ENCODE peak calls at places on chromosomes 2 and 18, in four cellular contexts. Q, K, Y and A are unnamed samples.

GRCh38 chr18:6644841-6645240 is 84.7 kb upstream of the ARHGAP28 start:
- DNase-seq in K (no peak), Q (no peak), Y (no peak), A (no peak)

GRCh38 chr2:173571021-173571821 is 216.5 kb downstream of the CDCA7 start:
- DNase-seq in Q (peak), Y (no peak), K (no peak), A (no peak)

GRCh38 chr2:30414951-30415350 is 32.1 kb upstream of the LCLAT1 start:
- DNase-seq in Q (no peak), K (no peak), Y (no peak), A (no peak)

GRCh38 chr2:216341151-216341550 is 31.1 kb downstream of the MARCHF4 start:
- DNase-seq in Q (no peak), K (no peak), Y (no peak), A (no peak)

GRCh38 chr18:63236417-63236816 is 83.2 kb downstream of the BCL2 start:
- DNase-seq in Y (no peak), K (no peak), Q (no peak), A (no peak)

GRCh38 chr2:196233033-196233807 is 61.8 kb upstream of the STK17B start:
- DNase-seq in K (peak), Y (no peak), Q (peak), A (peak)

GRCh38 chr18:46035701-46036680 is 36.1 kb downstream of the PSTPIP2 start:
- DNase-seq in K (no peak), Q (no peak), Y (no peak), A (no peak)

GRCh38 chr2:225120175-225120574 is 77.9 kb upstream of the DOCK10 start:
- DNase-seq in Q (peak), Y (no peak), K (no peak), A (no peak)

GRCh38 chr18:72114801-72115594 is 429.1 kb downstream of the CBLN2 start:
- DNase-seq in Y (no peak), K (no peak), Q (no peak), A (no peak)

GRCh38 chr2:39642054-39642742 is 23.5 kb upstream of the TMEM178A start:
- DNase-seq in Y (no peak), K (no peak), Q (no peak), A (peak)

GRCh38 chr2:144015655-144016245 is 504.2 kb downstream of the ZEB2 start:
- DNase-seq in Q (peak), Y (no peak), K (no peak), A (peak)

GRCh38 chr2:197851451-197851850 is 47.1 kb downstream of the PLCL1 start:
- DNase-seq in Y (peak), Q (no peak), K (no peak), A (no peak)

GRCh38 chr2:31051213-31052185 is 86.7 kb downstream of the GALNT14 start:
- DNase-seq in Q (no peak), Y (peak), K (no peak), A (no peak)

GRCh38 chr2:230589497-230590015 is 123.1 kb upstream of the CAB39 start:
- DNase-seq in Y (no peak), K (no peak), Q (no peak), A (no peak)

GRCh38 chr18:25927830-25928229 is 162.6 kb downstream of the SS18 start:
- DNase-seq in Q (no peak), Y (no peak), K (no peak), A (no peak)

GRCh38 chr18:59837586-59837985 is 62.2 kb upstream of the PMAIP1 start:
- DNase-seq in K (peak), Q (peak), Y (peak), A (no peak)

GRCh38 chr2:28640908-28641300 is 110.7 kb upstream of the PPP1CB start:
- DNase-seq in Y (no peak), K (no peak), Q (no peak), A (no peak)

GRCh38 chr18:45724591-45724990 is 610 bp downstream of the SLC14A1 start:
- DNase-seq in K (no peak), Q (no peak), Y (no peak), A (no peak)

GRCh38 chr2:221527759-221528444 is 44.2 kb downstream of the EPHA4 start:
- DNase-seq in Q (no peak), K (no peak), Y (no peak), A (no peak)

GRCh38 chr18:54983041-54983686 is 23.9 kb upstream of the CCDC68 start:
- DNase-seq in K (no peak), Q (peak), Y (no peak), A (no peak)

GRCh38 chr2:234708091-234708683 is 211.3 kb upstream of the ARL4C start:
- DNase-seq in Y (peak), K (no peak), Q (no peak), A (no peak)

GRCh38 chr2:86822668-86823067 is 32.0 kb upstream of the CD8A start:
- DNase-seq in Y (no peak), K (no peak), Q (no peak), A (no peak)

GRCh38 chr2:65579506-65580235 is 147.3 kb upstream of the SPRED2 start:
- DNase-seq in Y (peak), K (no peak), Q (no peak), A (no peak)
- H3K27ac ChIP-seq in Y (no peak), K (no peak), Q (peak), A (no peak)

GRCh38 chr2:1742680-1743395 is 1.5 kb downstream of the PXDN start:
- DNase-seq in Q (peak), K (peak), Y (peak), A (peak)
- H3K27ac ChIP-seq in Q (peak), K (peak), Y (no peak), A (peak)

GRCh38 chr18:77073336-77074093 is 59.1 kb downstream of the MBP start:
- DNase-seq in Y (no peak), Q (no peak), K (no peak), A (no peak)

GRCh38 chr18:77070627-77071026 is 62.0 kb downstream of the MBP start:
- DNase-seq in Q (no peak), Y (no peak), K (no peak), A (no peak)

GRCh38 chr18:77072566-77072965 is 60.0 kb downstream of the MBP start:
- DNase-seq in K (no peak), Q (no peak), Y (no peak), A (no peak)

GRCh38 chr18:77071061-77071460 is 61.5 kb downstream of the MBP start:
- DNase-seq in Y (no peak), Q (no peak), K (no peak), A (peak)

GRCh38 chr18:77071711-77072292 is 60.8 kb downstream of the MBP start:
- DNase-seq in Q (peak), Y (no peak), K (peak), A (no peak)
- H3K27ac ChIP-seq in Q (peak), Y (no peak), K (peak), A (peak)

DNA sequence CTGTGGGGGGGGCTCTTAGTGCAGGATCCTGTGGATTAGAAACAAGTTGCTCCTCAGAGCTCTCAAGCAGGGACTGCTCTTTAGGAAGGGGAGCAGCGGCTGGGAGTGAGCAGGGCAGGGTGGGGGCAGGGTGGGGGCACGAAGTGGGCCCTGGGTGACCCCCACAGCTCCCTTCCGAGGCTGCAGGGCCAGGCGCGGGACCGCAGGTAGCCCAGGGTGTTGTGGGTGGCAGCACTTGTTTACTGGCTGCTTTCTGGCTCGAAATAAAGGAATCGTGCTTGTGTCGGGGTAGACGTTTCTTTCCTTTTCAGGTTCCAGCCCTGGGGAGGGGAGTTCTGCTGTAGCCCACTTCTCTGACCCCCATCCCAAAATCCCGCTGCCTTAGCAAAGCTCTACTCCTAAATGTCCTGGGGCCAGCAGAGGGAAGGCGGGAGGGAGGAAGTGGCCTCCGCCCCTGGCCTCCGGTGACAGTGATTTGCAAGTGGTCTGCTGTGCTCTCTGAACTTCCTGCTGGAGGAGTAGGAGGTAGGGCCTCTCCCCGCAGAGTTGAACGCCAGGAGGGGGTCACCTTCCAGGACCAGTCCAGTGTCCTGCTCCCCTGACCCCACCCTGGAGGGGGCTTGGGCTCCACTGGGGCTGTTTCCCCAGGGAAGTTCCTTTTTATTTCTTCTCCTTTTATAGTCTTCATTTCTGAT is 8.3 kb downstream of the NEU4 start:
- DNase-seq in Y (peak), Q (no peak), K (no peak), A (no peak)
- H3K27ac ChIP-seq in Y (no peak), Q (no peak), K (no peak), A (no peak)